ENCODE peak calls at places on chromosomes 7 and 10, in ten cellular contexts. F is cardiac muscle cell; G is CD8-positive, alpha-beta T cell; Q is CD4-positive, alpha-beta memory T cell; L is WERI-Rb-1; P is iPS DF 6.9; Y is tibial artery; C is heart right ventricle; O is body of pancreas; N is hepatocyte. S is an unnamed sample. For H3K27me3, the result is how much of the 10 kb centered on the place peaks cover.

GRCh38 chr10:79372871-79373270 is 25.6 kb downstream of the PPIF start:
- DNase-seq in F (no peak), G (no peak), Q (no peak), L (no peak), P (no peak), Y (no peak), C (no peak), O (no peak), N (no peak), S (no peak)

GRCh38 chr10:71727429-71728217 is 8.0 kb upstream of the C10orf105 start:
- DNase-seq in F (peak), G (peak), Q (peak), L (no peak), P (no peak), Y (no peak), C (peak), O (peak), N (peak), S (peak)

GRCh38 chr10:79413196-79413595 is 32.2 kb downstream of the ZCCHC24 start:
- DNase-seq in F (peak), G (no peak), Q (no peak), L (peak), P (no peak), Y (peak), C (peak), O (peak), N (no peak), S (no peak)

GRCh38 chr7:12729112-12729511 is 41.7 kb downstream of the ARL4A start:
- DNase-seq in F (peak), G (no peak), Q (no peak), L (no peak), P (peak), Y (peak), C (peak), O (peak), N (peak), S (peak)

GRCh38 chr10:31157125-31157983 is 125.7 kb upstream of the ZNF438 start:
- DNase-seq in F (peak), G (no peak), Q (no peak), L (no peak), P (no peak), Y (peak), C (peak), O (peak), N (peak), S (no peak)

GRCh38 chr7:100444311-100445278 is 8.3 kb upstream of the PPP1R35 start:
- DNase-seq in F (peak), G (no peak), Q (no peak), L (no peak), P (no peak), Y (no peak), C (no peak), O (no peak), N (peak), S (peak)

GRCh38 chr10:126902157-126902556 is 3.1 kb upstream of the DOCK1 start:
- DNase-seq in F (peak), G (no peak), Q (no peak), L (no peak), P (no peak), Y (no peak), C (no peak), O (peak), N (peak), S (peak)

GRCh38 chr7:106358103-106358663 is 73.4 kb upstream of the NAMPT start:
- DNase-seq in F (peak), G (no peak), Q (no peak), L (no peak), P (no peak), Y (no peak), C (no peak), O (no peak), N (peak), S (no peak)

GRCh38 chr7:36851382-36851781 is 127.1 kb upstream of the AOAH start:
- DNase-seq in F (no peak), G (no peak), Q (no peak), L (no peak), P (no peak), Y (no peak), C (no peak), O (no peak), N (no peak), S (no peak)

GRCh38 chr7:78695826-78696225 is 757.6 kb downstream of the MAGI2 start:
- DNase-seq in F (no peak), G (no peak), Q (no peak), L (no peak), P (no peak), Y (no peak), C (no peak), O (no peak), N (no peak), S (no peak)

GRCh38 chr10:85204814-85205213 is 876.4 kb downstream of the CCSER2 start:
- DNase-seq in F (no peak), G (no peak), Q (no peak), L (no peak), P (no peak), Y (no peak), C (no peak), O (no peak), N (no peak), S (no peak)

GRCh38 chr7:46145412-46145811 is 224.3 kb upstream of the IGFBP3 start:
- DNase-seq in F (peak), G (no peak), Q (no peak), L (no peak), P (peak), Y (no peak), C (no peak), O (peak), N (peak), S (no peak)

GRCh38 chr10:24961582-24961981 is 9.2 kb upstream of the PRTFDC1 start:
- DNase-seq in F (no peak), G (no peak), Q (no peak), L (no peak), P (no peak), Y (no peak), C (no peak), O (no peak), N (no peak), S (no peak)

GRCh38 chr10:49622426-49623425 is 8.9 kb downstream of the CHAT start:
- DNase-seq in F (no peak), G (no peak), Q (no peak), L (no peak), P (no peak), Y (peak), C (no peak), O (no peak), N (no peak), S (no peak)

GRCh38 chr10:22927163-22927562 is 690 bp upstream of the ARMC3 start:
- DNase-seq in F (no peak), G (no peak), Q (no peak), L (no peak), P (no peak), Y (no peak), C (no peak), O (no peak), N (no peak), S (no peak)

GRCh38 chr7:8133955-8134733 is 127.8 kb downstream of the ICA1 start:
- DNase-seq in F (no peak), G (no peak), Q (peak), L (no peak), P (no peak), Y (no peak), C (no peak), O (no peak), N (no peak), S (peak)

GRCh38 chr10:4346257-4346656 is 479.8 kb upstream of the AKR1E2 start:
- DNase-seq in F (no peak), G (no peak), Q (no peak), L (no peak), P (no peak), Y (no peak), C (no peak), O (no peak), N (no peak), S (no peak)

GRCh38 chr10:74871595-74872382 is 45.4 kb downstream of the KAT6B start:
- DNase-seq in F (no peak), G (no peak), Q (no peak), L (no peak), P (no peak), Y (no peak), C (no peak), O (no peak), N (peak), S (peak)

GRCh38 chr7:13627455-13627854 is 362.0 kb downstream of the ETV1 start:
- DNase-seq in F (no peak), G (no peak), Q (no peak), L (no peak), P (no peak), Y (no peak), C (no peak), O (no peak), N (no peak), S (no peak)

GRCh38 chr7:21354284-21354683 is 73.6 kb upstream of the SP4 start:
- DNase-seq in F (no peak), G (no peak), Q (no peak), L (no peak), P (no peak), Y (no peak), C (no peak), O (no peak), N (no peak), S (no peak)

GRCh38 chr7:96211954-96212353 is 109.9 kb downstream of the SLC25A13 start:
- DNase-seq in F (no peak), G (no peak), Q (no peak), L (no peak), P (no peak), Y (no peak), C (no peak), O (no peak), N (no peak), S (no peak)

GRCh38 chr10:30228638-30229037 is 120.4 kb downstream of the MTPAP start:
- DNase-seq in F (peak), G (no peak), Q (no peak), L (no peak), P (no peak), Y (peak), C (no peak), O (no peak), N (no peak), S (no peak)

GRCh38 chr10:60962946-60963345 is 19.0 kb upstream of the RHOBTB1 start:
- DNase-seq in F (peak), G (no peak), Q (no peak), L (no peak), P (no peak), Y (no peak), C (no peak), O (no peak), N (no peak), S (no peak)

GRCh38 chr7:158676171-158676840 is 28.3 kb downstream of the NCAPG2 start:
- DNase-seq in F (peak), G (no peak), Q (no peak), L (no peak), P (no peak), Y (no peak), C (no peak), O (no peak), N (no peak), S (no peak)

GRCh38 chr10:124090630-124091209 is 2.7 kb downstream of the CHST15 start:
- DNase-seq in F (no peak), G (no peak), Q (no peak), L (no peak), P (no peak), Y (no peak), C (no peak), O (peak), N (no peak), S (no peak)

GRCh38 chr7:48832303-48832845 is 92.0 kb upstream of the CDC14C start:
- DNase-seq in F (no peak), G (no peak), Q (no peak), L (no peak), P (no peak), Y (no peak), C (no peak), O (no peak), N (no peak), S (no peak)

GRCh38 chr7:46244752-46245151 is 323.7 kb upstream of the IGFBP3 start:
- DNase-seq in F (peak), G (no peak), Q (no peak), L (no peak), P (no peak), Y (no peak), C (no peak), O (no peak), N (no peak), S (no peak)

GRCh38 chr10:127193125-127193524 is 3.3 kb downstream of the INSYN2A start:
- DNase-seq in F (peak), G (no peak), Q (no peak), L (no peak), P (no peak), Y (no peak), C (no peak), O (no peak), N (no peak), S (no peak)

GRCh38 chr7:29320577-29320976 is 126.0 kb downstream of the CHN2 start:
- DNase-seq in F (no peak), G (no peak), Q (no peak), L (no peak), P (no peak), Y (no peak), C (no peak), O (no peak), N (no peak), S (no peak)

GRCh38 chr7:29325508-29325907 is 130.9 kb downstream of the CHN2 start:
- DNase-seq in F (no peak), G (no peak), Q (no peak), L (no peak), P (no peak), Y (no peak), C (no peak), O (no peak), N (no peak), S (peak)

GRCh38 chr7:29318853-29319718 is 124.5 kb downstream of the CHN2 start:
- DNase-seq in F (no peak), G (no peak), Q (no peak), L (no peak), P (no peak), Y (no peak), C (no peak), O (no peak), N (no peak), S (no peak)

GRCh38 chr7:29319719-29320521 is 125.3 kb downstream of the CHN2 start:
- DNase-seq in F (no peak), G (no peak), Q (no peak), L (no peak), P (no peak), Y (no peak), C (no peak), O (peak), N (no peak), S (no peak)

DNA sequence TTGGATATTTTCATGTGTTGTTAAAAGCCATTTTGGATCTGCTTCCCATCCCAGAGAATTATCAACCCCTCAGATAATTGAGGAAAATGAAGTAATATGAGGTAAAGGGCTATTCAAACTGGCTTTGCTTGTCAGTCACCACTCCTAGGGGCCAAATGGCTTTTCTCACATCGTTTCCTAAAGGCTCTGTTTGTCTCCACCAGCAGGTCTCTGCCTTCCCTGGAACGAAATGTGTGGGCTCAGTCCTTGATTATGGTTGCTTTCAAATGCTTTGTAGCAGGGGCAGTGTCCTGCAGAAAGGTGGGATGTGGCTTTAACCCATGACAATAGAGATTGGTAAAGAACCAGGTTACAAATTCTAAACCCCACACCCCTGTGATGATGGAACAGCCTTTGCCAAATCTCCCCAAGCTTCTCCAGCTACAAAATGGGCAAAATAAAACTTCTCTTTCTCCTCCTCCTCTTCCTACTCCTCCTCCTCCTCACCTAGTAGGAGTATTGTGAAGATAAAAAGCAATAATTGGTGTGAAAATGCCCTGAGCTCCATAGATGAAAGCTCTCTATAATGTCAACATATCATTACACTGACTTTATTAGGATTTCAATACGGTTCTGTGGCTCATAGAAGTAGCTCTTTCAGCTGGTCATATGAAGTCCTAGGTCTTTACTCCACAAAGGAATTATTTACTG is 127.6 kb downstream of the CHN2 start:
- DNase-seq in F (no peak), G (no peak), Q (no peak), L (no peak), P (no peak), Y (no peak), C (no peak), O (no peak), N (no peak), S (no peak)
- H3K27me3 ChIP-seq in F (under half), G (under half), Q (under half), L (under half), P (under half), Y (under half), C (under half), O (under half), N (under half), S (under half)

GRCh38 chr7:2525161-2525930 is 5.8 kb downstream of the LFNG start:
- DNase-seq in F (no peak), G (peak), Q (no peak), L (no peak), P (no peak), Y (no peak), C (no peak), O (peak), N (no peak), S (no peak)

GRCh38 chr7:2527505-2528464 is 8.2 kb downstream of the LFNG start:
- DNase-seq in F (peak), G (peak), Q (peak), L (no peak), P (no peak), Y (no peak), C (peak), O (peak), N (peak), S (peak)

GRCh38 chr7:2526659-2527504 is 7.3 kb downstream of the LFNG start:
- DNase-seq in F (no peak), G (peak), Q (no peak), L (no peak), P (no peak), Y (no peak), C (peak), O (peak), N (no peak), S (no peak)

GRCh38 chr7:2524808-2525140 is 5.2 kb downstream of the LFNG start:
- DNase-seq in F (no peak), G (peak), Q (no peak), L (no peak), P (peak), Y (no peak), C (no peak), O (peak), N (no peak), S (no peak)

DNA sequence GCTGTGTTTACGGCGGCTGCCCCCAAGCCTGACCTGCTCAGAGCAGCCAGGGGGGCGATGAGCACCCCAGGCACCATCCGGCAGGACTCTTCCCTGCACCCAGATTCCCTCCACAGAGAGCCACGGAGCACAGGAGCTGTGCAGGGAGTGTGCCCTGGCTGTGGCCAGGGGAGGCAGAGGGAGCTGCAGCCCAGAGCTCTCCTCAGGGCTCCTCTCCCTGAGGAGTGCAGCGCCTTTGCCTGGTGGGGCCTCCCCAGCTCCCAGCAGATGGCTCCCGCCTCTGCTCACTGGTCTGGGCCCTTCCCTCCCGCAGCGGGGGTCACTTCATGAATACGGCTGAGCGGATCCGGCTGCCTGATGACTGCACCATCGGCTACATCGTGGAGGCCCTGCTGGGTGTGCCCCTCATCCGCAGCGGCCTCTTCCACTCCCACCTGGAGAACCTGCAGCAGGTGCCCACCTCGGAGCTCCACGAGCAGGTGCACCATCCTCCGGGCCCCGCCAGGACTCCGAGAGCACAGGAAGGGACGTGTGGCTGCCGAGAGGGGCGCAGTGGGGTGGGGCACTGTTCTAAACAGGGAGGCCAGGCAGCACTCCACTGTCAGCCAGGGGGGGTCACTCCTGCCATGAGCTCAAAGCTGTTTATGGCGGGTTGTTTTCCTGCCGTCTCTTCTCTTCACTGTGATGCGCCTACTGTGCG is 6.5 kb downstream of the LFNG start:
- DNase-seq in F (no peak), G (peak), Q (peak), L (no peak), P (no peak), Y (no peak), C (peak), O (peak), N (no peak), S (no peak)
- H3K27ac ChIP-seq in F (no peak), G (no peak), Q (peak), L (peak), P (no peak), Y (no peak), C (no peak), O (peak), N (no peak), S (peak)

DNA sequence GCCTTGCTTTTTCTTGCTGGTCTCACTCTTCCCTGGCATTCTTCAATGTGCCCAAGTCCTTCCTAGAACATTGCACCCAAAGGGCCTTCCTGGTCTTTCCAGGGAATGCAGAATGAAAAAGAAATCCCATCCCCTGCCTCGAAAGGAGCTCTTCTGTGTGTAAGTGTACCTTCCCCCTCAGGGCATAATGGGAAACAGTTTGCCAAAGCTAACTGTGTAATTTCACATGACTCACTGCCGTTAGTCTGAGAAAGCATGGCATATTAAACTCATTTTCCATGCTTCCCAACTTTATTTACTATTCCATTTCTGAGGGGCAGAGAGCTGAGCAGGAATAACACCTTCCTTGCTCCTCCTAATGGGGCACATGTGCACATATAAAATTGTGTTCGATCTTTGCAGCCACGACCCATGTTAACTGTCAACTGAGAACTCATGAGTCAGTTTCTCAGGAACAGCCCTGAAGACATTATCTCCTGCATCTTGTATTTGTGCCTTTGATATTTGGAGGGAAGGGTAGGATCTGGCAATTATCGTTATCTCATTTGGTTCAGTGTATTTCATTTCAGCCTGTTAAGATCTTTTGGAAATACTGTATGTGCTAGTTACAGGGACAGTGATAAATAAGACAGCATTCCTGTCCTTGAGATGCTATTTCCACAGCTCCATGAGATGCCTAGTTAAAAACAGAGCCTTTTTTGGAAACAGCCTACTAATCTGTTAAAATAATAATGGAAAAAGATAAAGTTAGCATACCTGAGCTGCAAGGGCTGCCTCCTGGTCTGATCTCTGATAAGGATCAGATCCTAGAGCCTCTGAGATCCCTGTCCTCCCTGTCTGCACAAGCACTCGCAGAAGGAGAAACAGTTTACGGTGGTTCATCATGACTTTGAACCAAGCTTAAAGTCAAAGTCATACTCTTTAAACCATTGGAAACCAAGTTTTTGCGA is 42.3 kb downstream of the IKZF1 start:
- DNase-seq in F (no peak), G (no peak), Q (no peak), L (no peak), P (no peak), Y (no peak), C (no peak), O (no peak), N (no peak), S (no peak)
- H3K27me3 ChIP-seq in F (under half), G (under half), Q (under half), L (under half), P (under half), Y (under half), C (under half), O (under half), N (under half), S (under half)

DNA sequence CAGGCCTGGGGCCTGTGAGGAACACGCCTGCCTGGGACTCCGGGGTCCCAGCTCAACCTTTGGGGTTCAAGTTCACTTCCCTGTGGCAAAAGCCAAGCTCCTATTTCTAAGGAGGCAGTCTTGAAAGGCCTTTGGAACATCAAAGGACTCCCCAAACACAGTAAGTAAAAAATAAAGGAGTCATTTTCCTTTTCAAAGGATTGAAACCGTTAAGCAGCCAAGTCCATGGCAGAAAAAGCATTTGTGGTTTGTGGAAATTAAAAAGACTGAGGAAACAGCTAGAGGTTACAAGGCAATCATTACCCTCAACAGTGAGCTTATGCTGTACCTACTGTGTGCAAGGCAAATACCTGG is 200.8 kb downstream of the MYOF start:
- DNase-seq in F (no peak), G (no peak), Q (no peak), L (no peak), P (no peak), Y (no peak), C (no peak), O (no peak), N (no peak), S (no peak)
- H3K27ac ChIP-seq in F (no peak), G (no peak), Q (no peak), L (peak), P (peak), Y (no peak), C (no peak), O (no peak), N (no peak), S (no peak)

S was measured in small intestine.